ENCODE peak calls at places on chromosomes 5 and 9, in seven cellular contexts. One of them, this sample, is unnamed.
A peak's percentile ranks its signal among the peaks of the same experiment; 100 is the strongest.

GRCh38 chr5:180831139-180832080 is 28.8 kb upstream of the MGAT1 start:
- DNase-seq in AG04450: peak; percentile 20
- DNase-seq in CD8-positive, alpha-beta memory T cell: peak; percentile 80
- DNase-seq in psoas muscle: peak; percentile 92
- DNase-seq in GM23248: peak; percentile 87
- DNase-seq in pancreas: peak; percentile 95
- DNase-seq in right lobe of liver: peak; percentile 94
- DNase-seq in this sample: peak; percentile 73

GRCh38 chr5:40680741-40681350 is 1.1 kb downstream of the PTGER4 start:
- DNase-seq in GM23248: no peak
- DNase-seq in AG04450: no peak
- DNase-seq in right lobe of liver: peak; percentile 30
- DNase-seq in psoas muscle: peak; percentile 59
- DNase-seq in CD8-positive, alpha-beta memory T cell: peak; percentile 63
- DNase-seq in pancreas: no peak
- DNase-seq in this sample: peak; percentile 24

GRCh38 chr5:143887302-143887638 is 75.3 kb downstream of the HMHB1 start:
- DNase-seq in pancreas: peak; percentile 38
- DNase-seq in right lobe of liver: no peak
- DNase-seq in psoas muscle: peak; percentile 54
- DNase-seq in AG04450: no peak
- DNase-seq in GM23248: peak; percentile 77
- DNase-seq in CD8-positive, alpha-beta memory T cell: no peak
- DNase-seq in this sample: no peak

GRCh38 chr5:158471179-158471924 is 612.4 kb upstream of the CLINT1 start:
- DNase-seq in psoas muscle: no peak
- DNase-seq in AG04450: no peak
- DNase-seq in GM23248: no peak
- DNase-seq in pancreas: no peak
- DNase-seq in right lobe of liver: peak; percentile 36
- DNase-seq in CD8-positive, alpha-beta memory T cell: no peak
- DNase-seq in this sample: no peak

GRCh38 chr9:123927625-123928308 is 2.2 kb downstream of the DENND1A start:
- DNase-seq in right lobe of liver: no peak
- DNase-seq in psoas muscle: no peak
- DNase-seq in CD8-positive, alpha-beta memory T cell: no peak
- DNase-seq in GM23248: peak; percentile 59
- DNase-seq in AG04450: no peak
- DNase-seq in pancreas: no peak
- DNase-seq in this sample: no peak

GRCh38 chr5:126868961-126869451 is 92.1 kb downstream of the LMNB1 start:
- DNase-seq in GM23248: peak; percentile 72
- DNase-seq in AG04450: no peak
- DNase-seq in psoas muscle: no peak
- DNase-seq in pancreas: no peak
- DNase-seq in CD8-positive, alpha-beta memory T cell: no peak
- DNase-seq in right lobe of liver: peak; percentile 40
- DNase-seq in this sample: no peak

GRCh38 chr9:107732781-107733529 is 243.4 kb upstream of the KLF4 start:
- DNase-seq in pancreas: no peak
- DNase-seq in right lobe of liver: peak; percentile 35
- DNase-seq in psoas muscle: peak; percentile 74
- DNase-seq in CD8-positive, alpha-beta memory T cell: no peak
- DNase-seq in AG04450: no peak
- DNase-seq in GM23248: peak; percentile 88
- DNase-seq in this sample: no peak

GRCh38 chr5:150616024-150616470 is 24.4 kb upstream of the SYNPO start:
- DNase-seq in AG04450: no peak
- DNase-seq in GM23248: no peak
- DNase-seq in right lobe of liver: peak; percentile 90
- DNase-seq in psoas muscle: peak; percentile 67
- DNase-seq in pancreas: peak; percentile 91
- DNase-seq in CD8-positive, alpha-beta memory T cell: no peak
- DNase-seq in this sample: no peak

GRCh38 chr5:132663771-132664695 is 6.1 kb downstream of the IL13 start:
- DNase-seq in CD8-positive, alpha-beta memory T cell: no peak
- DNase-seq in GM23248: no peak
- DNase-seq in AG04450: no peak
- DNase-seq in right lobe of liver: no peak
- DNase-seq in psoas muscle: no peak
- DNase-seq in pancreas: no peak
- DNase-seq in this sample: no peak

GRCh38 chr5:79546782-79547428 is 33.0 kb upstream of the HOMER1 start:
- DNase-seq in pancreas: no peak
- DNase-seq in AG04450: peak; percentile 55
- DNase-seq in right lobe of liver: no peak
- DNase-seq in CD8-positive, alpha-beta memory T cell: no peak
- DNase-seq in psoas muscle: no peak
- DNase-seq in GM23248: peak; percentile 6
- DNase-seq in this sample: no peak

GRCh38 chr9:81671880-81672280 is 17.5 kb downstream of the TLE1 start:
- DNase-seq in GM23248: no peak
- DNase-seq in right lobe of liver: peak; percentile 34
- DNase-seq in CD8-positive, alpha-beta memory T cell: no peak
- DNase-seq in psoas muscle: peak; percentile 92
- DNase-seq in pancreas: peak; percentile 65
- DNase-seq in AG04450: no peak
- DNase-seq in this sample: no peak

GRCh38 chr5:78589928-78590327 is 58.6 kb downstream of the LHFPL2 start:
- DNase-seq in GM23248: no peak
- DNase-seq in pancreas: no peak
- DNase-seq in right lobe of liver: no peak
- DNase-seq in AG04450: no peak
- DNase-seq in psoas muscle: no peak
- DNase-seq in CD8-positive, alpha-beta memory T cell: no peak
- DNase-seq in this sample: no peak

GRCh38 chr5:140111859-140112551 is 1.9 kb upstream of the PURA start:
- DNase-seq in right lobe of liver: no peak
- DNase-seq in CD8-positive, alpha-beta memory T cell: no peak
- DNase-seq in pancreas: no peak
- DNase-seq in GM23248: no peak
- DNase-seq in psoas muscle: no peak
- DNase-seq in AG04450: no peak
- DNase-seq in this sample: no peak

GRCh38 chr5:14716755-14717752 is 52.5 kb downstream of the OTULIN start:
- DNase-seq in pancreas: no peak
- DNase-seq in right lobe of liver: no peak
- DNase-seq in AG04450: no peak
- DNase-seq in GM23248: no peak
- DNase-seq in CD8-positive, alpha-beta memory T cell: no peak
- DNase-seq in psoas muscle: no peak
- DNase-seq in this sample: no peak

GRCh38 chr9:132586830-132587483 is 4.6 kb downstream of the BARHL1 start:
- DNase-seq in pancreas: no peak
- DNase-seq in psoas muscle: peak; percentile 45
- DNase-seq in right lobe of liver: no peak
- DNase-seq in GM23248: no peak
- DNase-seq in CD8-positive, alpha-beta memory T cell: no peak
- DNase-seq in AG04450: no peak
- DNase-seq in this sample: no peak
- H3K4me3 ChIP-seq in pancreas: no peak overlapping the region
- H3K4me3 ChIP-seq in psoas muscle: no peak overlapping the region
- H3K4me3 ChIP-seq in right lobe of liver: no peak overlapping the region
- H3K4me3 ChIP-seq in GM23248: no peak overlapping the region
- H3K4me3 ChIP-seq in CD8-positive, alpha-beta memory T cell: no peak overlapping the region
- H3K4me3 ChIP-seq in AG04450: no peak overlapping the region
- H3K4me3 ChIP-seq in this sample: no peak overlapping the region

GRCh38 chr5:73139485-73139884 is 19.1 kb downstream of the TMEM171 start:
- DNase-seq in CD8-positive, alpha-beta memory T cell: no peak
- DNase-seq in GM23248: no peak
- DNase-seq in pancreas: no peak
- DNase-seq in AG04450: no peak
- DNase-seq in right lobe of liver: no peak
- DNase-seq in psoas muscle: no peak
- DNase-seq in this sample: no peak

GRCh38 chr5:73143716-73144115 is 23.3 kb downstream of the TMEM171 start:
- DNase-seq in pancreas: no peak
- DNase-seq in CD8-positive, alpha-beta memory T cell: no peak
- DNase-seq in GM23248: no peak
- DNase-seq in AG04450: no peak
- DNase-seq in psoas muscle: no peak
- DNase-seq in right lobe of liver: no peak
- DNase-seq in this sample: no peak

GRCh38 chr5:73140801-73141200 is 20.4 kb downstream of the TMEM171 start:
- DNase-seq in pancreas: no peak
- DNase-seq in GM23248: no peak
- DNase-seq in AG04450: no peak
- DNase-seq in right lobe of liver: no peak
- DNase-seq in psoas muscle: no peak
- DNase-seq in CD8-positive, alpha-beta memory T cell: no peak
- DNase-seq in this sample: no peak

GRCh38 chr5:73137575-73138530 is 17.5 kb downstream of the TMEM171 start:
- DNase-seq in psoas muscle: no peak
- DNase-seq in AG04450: no peak
- DNase-seq in pancreas: no peak
- DNase-seq in CD8-positive, alpha-beta memory T cell: no peak
- DNase-seq in right lobe of liver: no peak
- DNase-seq in GM23248: no peak
- DNase-seq in this sample: no peak

GRCh38 chr5:73142035-73142434 is 21.7 kb downstream of the TMEM171 start:
- DNase-seq in pancreas: no peak
- DNase-seq in psoas muscle: no peak
- DNase-seq in right lobe of liver: no peak
- DNase-seq in CD8-positive, alpha-beta memory T cell: no peak
- DNase-seq in AG04450: no peak
- DNase-seq in GM23248: no peak
- DNase-seq in this sample: no peak
- H3K9me3 ChIP-seq in pancreas: no peaks in the 10 kb centered on the region
- H3K9me3 ChIP-seq in psoas muscle: no peaks in the 10 kb centered on the region
- H3K9me3 ChIP-seq in right lobe of liver: no peaks in the 10 kb centered on the region
- H3K9me3 ChIP-seq in CD8-positive, alpha-beta memory T cell: no peaks in the 10 kb centered on the region
- H3K9me3 ChIP-seq in AG04450: no peaks in the 10 kb centered on the region
- H3K9me3 ChIP-seq in GM23248: no peaks in the 10 kb centered on the region
- H3K9me3 ChIP-seq in this sample: no peaks in the 10 kb centered on the region

GRCh38 chr9:134944916-134945315 is 27.2 kb upstream of the FCN1 start:
- DNase-seq in pancreas: no peak
- DNase-seq in psoas muscle: peak; percentile 39
- DNase-seq in AG04450: no peak
- DNase-seq in CD8-positive, alpha-beta memory T cell: no peak
- DNase-seq in GM23248: no peak
- DNase-seq in right lobe of liver: no peak
- DNase-seq in this sample: no peak

GRCh38 chr9:134948149-134948548 is 30.4 kb upstream of the FCN1 start:
- DNase-seq in CD8-positive, alpha-beta memory T cell: no peak
- DNase-seq in psoas muscle: peak; percentile 42
- DNase-seq in GM23248: no peak
- DNase-seq in AG04450: no peak
- DNase-seq in pancreas: no peak
- DNase-seq in right lobe of liver: no peak
- DNase-seq in this sample: no peak

GRCh38 chr9:134947265-134947955 is 29.7 kb upstream of the FCN1 start:
- DNase-seq in pancreas: no peak
- DNase-seq in GM23248: no peak
- DNase-seq in AG04450: no peak
- DNase-seq in psoas muscle: peak; percentile 36
- DNase-seq in right lobe of liver: no peak
- DNase-seq in CD8-positive, alpha-beta memory T cell: no peak
- DNase-seq in this sample: no peak

GRCh38 chr9:134945509-134946275 is 28.0 kb upstream of the FCN1 start:
- DNase-seq in AG04450: no peak
- DNase-seq in CD8-positive, alpha-beta memory T cell: no peak
- DNase-seq in psoas muscle: peak; percentile 39
- DNase-seq in GM23248: no peak
- DNase-seq in right lobe of liver: no peak
- DNase-seq in pancreas: no peak
- DNase-seq in this sample: no peak

DNA sequence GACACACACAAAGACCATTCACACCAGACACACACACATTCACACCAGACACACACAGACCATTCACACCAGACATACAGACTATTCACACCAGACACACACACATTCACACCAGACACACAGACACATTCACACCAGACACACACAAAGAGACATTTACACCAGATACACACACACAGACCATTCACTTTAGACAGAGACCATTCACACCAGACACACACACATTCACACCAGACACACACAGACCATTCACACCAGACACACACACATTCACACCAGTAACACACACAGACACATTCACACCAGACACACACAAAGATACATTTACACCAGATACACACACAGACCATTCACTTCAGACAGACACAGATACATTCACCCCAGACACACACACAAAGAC is 29.0 kb upstream of the FCN1 start:
- DNase-seq in pancreas: no peak
- DNase-seq in CD8-positive, alpha-beta memory T cell: no peak
- DNase-seq in right lobe of liver: no peak
- DNase-seq in psoas muscle: no peak
- DNase-seq in GM23248: no peak
- DNase-seq in AG04450: no peak
- DNase-seq in this sample: no peak
- H3K27me3 ChIP-seq in pancreas: no peaks in the 10 kb centered on the region
- H3K27me3 ChIP-seq in CD8-positive, alpha-beta memory T cell: no peaks in the 10 kb centered on the region
- H3K27me3 ChIP-seq in right lobe of liver: no peaks in the 10 kb centered on the region
- H3K27me3 ChIP-seq in psoas muscle: peaks cover 7% of the 10 kb centered on the region
- H3K27me3 ChIP-seq in GM23248: peaks cover 26% of the 10 kb centered on the region
- H3K27me3 ChIP-seq in AG04450: peaks cover 31% of the 10 kb centered on the region
- H3K27me3 ChIP-seq in this sample: no peaks in the 10 kb centered on the region

DNA sequence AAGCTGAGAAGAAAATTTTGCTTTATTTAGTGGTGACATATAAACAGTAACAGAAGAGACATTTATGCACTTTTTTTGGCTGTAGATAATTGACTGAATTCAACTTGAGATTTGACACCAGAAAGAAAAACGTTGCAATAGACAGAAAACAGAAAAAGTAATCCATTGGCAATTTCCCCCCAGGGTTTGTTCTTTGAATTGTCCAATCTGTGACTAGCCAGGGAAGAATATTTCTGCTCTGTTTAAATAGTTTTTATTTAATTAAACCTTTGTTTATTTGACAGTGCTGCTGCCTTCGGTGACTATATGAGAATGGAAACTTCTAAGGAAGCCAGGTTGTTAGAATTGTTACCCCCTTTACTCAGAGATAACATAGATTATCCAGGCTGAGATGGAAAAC is 210.6 kb downstream of the DEPDC1B start:
- DNase-seq in right lobe of liver: no peak
- DNase-seq in psoas muscle: no peak
- DNase-seq in CD8-positive, alpha-beta memory T cell: no peak
- DNase-seq in GM23248: no peak
- DNase-seq in AG04450: no peak
- DNase-seq in pancreas: no peak
- DNase-seq in this sample: no peak
- H3K4me3 ChIP-seq in right lobe of liver: no peak overlapping the region
- H3K4me3 ChIP-seq in psoas muscle: no peak overlapping the region
- H3K4me3 ChIP-seq in CD8-positive, alpha-beta memory T cell: no peak overlapping the region
- H3K4me3 ChIP-seq in GM23248: no peak overlapping the region
- H3K4me3 ChIP-seq in AG04450: no peak overlapping the region
- H3K4me3 ChIP-seq in pancreas: no peak overlapping the region
- H3K4me3 ChIP-seq in this sample: no peak overlapping the region

GRCh38 chr9:4804531-4805016 is 11.8 kb downstream of the RCL1 start:
- DNase-seq in CD8-positive, alpha-beta memory T cell: no peak
- DNase-seq in psoas muscle: peak; percentile 75
- DNase-seq in GM23248: no peak
- DNase-seq in pancreas: no peak
- DNase-seq in right lobe of liver: no peak
- DNase-seq in AG04450: no peak
- DNase-seq in this sample: no peak
- H3K9me3 ChIP-seq in CD8-positive, alpha-beta memory T cell: peaks cover 8% of the 10 kb centered on the region
- H3K9me3 ChIP-seq in psoas muscle: peaks cover 9% of the 10 kb centered on the region
- H3K9me3 ChIP-seq in GM23248: no peaks in the 10 kb centered on the region
- H3K9me3 ChIP-seq in pancreas: no peaks in the 10 kb centered on the region
- H3K9me3 ChIP-seq in right lobe of liver: no peaks in the 10 kb centered on the region
- H3K9me3 ChIP-seq in AG04450: peaks cover 13% of the 10 kb centered on the region
- H3K9me3 ChIP-seq in this sample: peaks cover 6% of the 10 kb centered on the region

This sample was measured in CD4-positive, CD25-positive, alpha-beta regulatory T cell.